ENCODE peak calls at places on chromosome 19, in four cellular contexts. L, B, W and A are unnamed samples.

GRCh38 chr19:3323704-3324103 is 42.7 kb upstream of the NFIC start:
- DNase-seq in W (no peak), L (no peak), B (no peak), A (no peak)

GRCh38 chr19:36773223-36773579 is 594 bp upstream of the ZNF850 start:
- DNase-seq in W (no peak), B (no peak), L (no peak), A (no peak)

GRCh38 chr19:42250249-42250665 is 4.7 kb downstream of the ERF start:
- DNase-seq in B (no peak), L (no peak), W (no peak), A (no peak)

GRCh38 chr19:24140099-24140498 is 53.1 kb downstream of the ZNF254 start:
- DNase-seq in L (no peak), B (peak; percentile 96), W (peak; percentile 92), A (no peak)

GRCh38 chr19:18649371-18650047 is 12.7 kb downstream of the KLHL26 start:
- DNase-seq in W (no peak), B (peak; percentile 70), L (no peak), A (no peak)

GRCh38 chr19:34475026-34475974 is 6.3 kb upstream of the WTIP start:
- DNase-seq in W (no peak), L (no peak), B (peak; percentile 91), A (peak; percentile 52)

GRCh38 chr19:48123907-48124675 is 13.5 kb upstream of the PLA2G4C start:
- DNase-seq in W (peak; percentile 39), L (no peak), B (peak; percentile 73), A (no peak)

GRCh38 chr19:16330368-16330801 is 5.8 kb downstream of the KLF2 start:
- DNase-seq in L (peak; percentile 79), B (peak; percentile 90), W (peak; percentile 27), A (peak; percentile 90)

GRCh38 chr19:31781542-31781941 is 432.3 kb upstream of the TSHZ3 start:
- DNase-seq in L (no peak), B (no peak), W (no peak), A (no peak)

GRCh38 chr19:41937976-41938375 is 9.7 kb upstream of the ERFL start:
- DNase-seq in B (no peak), L (no peak), W (no peak), A (no peak)

GRCh38 chr19:19315444-19315843 is 4.9 kb downstream of the SUGP1 start:
- DNase-seq in W (no peak), B (no peak), L (no peak), A (no peak)

GRCh38 chr19:31351212-31352193 is 2.3 kb upstream of the TSHZ3 start:
- DNase-seq in L (no peak), W (no peak), B (peak; percentile 63), A (peak; percentile 46)

GRCh38 chr19:56121180-56122167 is at the start of gene ZNF787:
- DNase-seq in B (peak; percentile 96), L (peak; percentile 94), W (peak; percentile 96), A (peak; percentile 98)

GRCh38 chr19:7670150-7670784 is 1.4 kb downstream of the RETN start:
- DNase-seq in W (no peak), L (peak; percentile 51), B (no peak), A (no peak)

GRCh38 chr19:35543280-35544109 is 1.9 kb upstream of the TMEM147 start:
- DNase-seq in W (no peak), L (no peak), B (no peak), A (no peak)

GRCh38 chr19:35546532-35546931 is 1.1 kb downstream of the TMEM147 start:
- DNase-seq in W (no peak), B (no peak), L (no peak), A (no peak)

GRCh38 chr19:35545001-35545854 is at the start of gene TMEM147:
- DNase-seq in W (peak; percentile 72), L (peak; percentile 97), B (peak; percentile 85), A (peak; percentile 100)

GRCh38 chr19:35544110-35544802 is 1.2 kb upstream of the TMEM147 start:
- DNase-seq in W (no peak), L (no peak), B (no peak), A (no peak)

GRCh38 chr19:35545855-35546381 is 492 bp downstream of the TMEM147 start:
- DNase-seq in W (no peak), L (peak; percentile 89), B (no peak), A (peak; percentile 58)
- TF ChIP-seq USF2 in W (no peak), L (no peak), B (no peak), A (no peak)

DNA sequence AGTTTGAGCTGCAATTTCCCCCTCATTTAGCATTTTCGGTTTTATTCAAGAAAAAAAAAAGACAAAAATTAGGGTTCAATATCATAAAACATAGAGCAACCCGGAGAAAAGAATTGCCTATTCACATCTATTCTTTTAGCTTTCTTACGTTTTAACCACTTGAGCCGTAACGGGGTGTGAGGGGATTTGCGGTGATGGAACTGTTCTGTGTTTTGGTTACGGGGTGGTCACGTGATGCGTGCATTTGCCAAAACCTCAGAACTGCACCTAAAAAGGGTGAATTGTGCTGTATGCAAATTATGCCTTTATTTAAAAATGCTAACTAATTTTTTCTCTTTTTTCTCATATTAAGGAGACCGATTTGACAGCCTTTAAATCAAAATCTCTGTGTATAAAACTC is 22.1 kb downstream of the CLEC11A start:
- DNase-seq in W (no peak), B (no peak), L (no peak), A (no peak)
- TF ChIP-seq MAZ in W (no peak), B (no peak), L (no peak), A (no peak)

GRCh38 chr19:49331616-49332055 is 3.6 kb upstream of the CD37 start:
- DNase-seq in W (peak; percentile 86), L (peak; percentile 73), B (peak; percentile 57), A (peak; percentile 60)
- TF ChIP-seq USF2 in W (peak; percentile 98), L (peak; percentile 97), B (peak; percentile 92), A (peak; percentile 88)

DNA sequence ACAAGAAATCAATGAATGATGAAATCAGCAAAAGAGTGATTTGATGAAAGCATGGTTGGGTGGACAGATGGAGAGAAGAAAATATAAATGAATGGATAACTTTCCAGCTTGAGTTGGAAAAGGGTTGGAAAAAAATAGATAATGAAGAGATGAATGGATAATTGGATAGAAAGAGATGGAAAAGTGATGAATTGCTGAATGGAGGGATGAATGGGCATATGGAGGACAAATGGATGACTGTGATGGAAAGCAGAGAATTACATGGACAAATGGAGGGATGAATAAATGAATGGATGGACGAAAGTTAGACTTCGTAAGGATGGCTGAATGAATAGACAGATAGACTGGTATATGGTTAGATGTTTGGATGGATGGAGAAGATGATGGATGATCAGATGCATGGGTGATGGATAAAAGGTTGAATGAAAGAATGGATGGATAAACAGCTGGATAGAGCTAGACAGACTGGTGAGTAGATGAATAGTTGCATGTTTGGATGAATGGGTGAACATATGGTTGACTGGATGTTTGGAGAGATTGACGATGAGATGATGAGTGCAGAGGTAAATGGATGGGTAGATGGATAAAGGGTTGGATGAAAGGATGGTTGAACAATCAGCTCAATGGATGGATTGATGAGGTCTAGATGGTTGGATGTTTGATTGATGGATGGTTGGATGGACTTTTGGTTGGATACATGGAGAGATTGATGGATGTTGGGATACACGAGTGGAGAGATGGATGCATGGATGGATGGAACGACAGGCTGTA is 11.8 kb downstream of the LGALS7B start:
- DNase-seq in B (no peak), L (no peak), W (no peak), A (no peak)
- TF ChIP-seq MAZ in B (no peak), L (no peak), W (no peak), A (no peak)

GRCh38 chr19:2111425-2111824 is 14.7 kb downstream of the IZUMO4 start:
- DNase-seq in W (no peak), L (no peak), B (no peak), A (no peak)

GRCh38 chr19:2112516-2113320 is 16.0 kb downstream of the IZUMO4 start:
- DNase-seq in L (no peak), B (no peak), W (no peak), A (no peak)

GRCh38 chr19:2109278-2109864 is 12.7 kb downstream of the IZUMO4 start:
- DNase-seq in B (no peak), W (no peak), L (no peak), A (no peak)

GRCh38 chr19:2111886-2112285 is 15.2 kb downstream of the IZUMO4 start:
- DNase-seq in B (no peak), L (no peak), W (no peak), A (no peak)

GRCh38 chr19:2110822-2111221 is 14.1 kb downstream of the IZUMO4 start:
- DNase-seq in L (no peak), B (no peak), W (no peak), A (no peak)
- TF ChIP-seq USF2 in L (no peak), B (no peak), W (no peak), A (no peak)

GRCh38 chr19:6164906-6165531 is 29.6 kb downstream of the ACSBG2 start:
- DNase-seq in B (no peak), L (no peak), W (no peak), A (peak; percentile 10)
- TF ChIP-seq MAZ in B (no peak), L (no peak), W (no peak), A (no peak)

GRCh38 chr19:610071-610800 is 20.6 kb downstream of the HCN2 start:
- DNase-seq in B (no peak), W (no peak), L (no peak), A (no peak)

GRCh38 chr19:608155-609000 is 18.7 kb downstream of the HCN2 start:
- DNase-seq in B (no peak), W (no peak), L (no peak), A (no peak)

GRCh38 chr19:604355-604754 is 14.7 kb downstream of the HCN2 start:
- DNase-seq in L (peak; percentile 76), B (no peak), W (no peak), A (peak; percentile 62)

GRCh38 chr19:609001-609340 is 19.3 kb downstream of the HCN2 start:
- DNase-seq in W (no peak), B (no peak), L (no peak), A (no peak)

GRCh38 chr19:607301-608154 is 17.8 kb downstream of the HCN2 start:
- DNase-seq in B (no peak), W (no peak), L (no peak), A (no peak)
- TF ChIP-seq USF2 in B (no peak), W (no peak), L (no peak), A (no peak)